ENCODE peak calls at places on chromosomes 11 and 22, in five cellular contexts. C, S, W, X and Y are unnamed samples.

GRCh38 chr22:44382461-44383038 is 69.8 kb upstream of the SHISAL1 start:
- DNase-seq in W (no peak), S (no peak), X (no peak), C (no peak), Y (peak)

GRCh38 chr22:49733631-49734030 is 94.0 kb downstream of the BRD1 start:
- DNase-seq in C (no peak), W (no peak), S (no peak), X (no peak), Y (no peak)

GRCh38 chr22:41352058-41352457 is 29.7 kb upstream of the TEF start:
- DNase-seq in C (no peak), W (peak), S (no peak), X (no peak), Y (peak)

GRCh38 chr22:32200752-32201151 is 4.1 kb downstream of the RFPL2 start:
- DNase-seq in S (no peak), C (no peak), X (no peak), W (no peak), Y (no peak)

GRCh38 chr11:68976095-68976494 is 4.7 kb downstream of the MRGPRD start:
- DNase-seq in S (no peak), C (no peak), X (no peak), W (no peak), Y (no peak)

GRCh38 chr11:77093987-77094840 is 8.4 kb upstream of the OMP start:
- DNase-seq in S (no peak), X (no peak), W (no peak), C (no peak), Y (no peak)

GRCh38 chr22:31046591-31047226 is 34.4 kb upstream of the SMTN start:
- DNase-seq in W (no peak), C (no peak), X (no peak), S (no peak), Y (peak)

GRCh38 chr22:46842606-46843005 is 80.2 kb downstream of the TBC1D22A start:
- DNase-seq in C (no peak), S (no peak), X (no peak), W (no peak), Y (no peak)

GRCh38 chr22:38871360-38872171 is 450 bp downstream of the CBX6 start:
- DNase-seq in S (no peak), W (no peak), C (no peak), X (no peak), Y (no peak)

GRCh38 chr11:96044747-96045146 is 120.8 kb upstream of the MTMR2 start:
- DNase-seq in W (no peak), S (no peak), C (no peak), X (no peak), Y (no peak)

GRCh38 chr22:33564683-33565082 is 355.6 kb downstream of the LARGE1 start:
- DNase-seq in S (no peak), X (no peak), W (no peak), C (no peak), Y (no peak)

GRCh38 chr22:38570841-38571364 is 920 bp upstream of the DMC1 start:
- DNase-seq in C (peak), S (no peak), X (no peak), W (no peak), Y (no peak)

GRCh38 chr11:68358416-68358815 is 46.0 kb downstream of the LRP5 start:
- DNase-seq in S (no peak), W (no peak), C (no peak), X (no peak), Y (peak)

GRCh38 chr22:17946691-17947367 is 77.5 kb downstream of the MICAL3 start:
- DNase-seq in W (no peak), C (no peak), X (no peak), S (no peak), Y (no peak)

GRCh38 chr11:108498046-108498815 is at the start of gene POGLUT3:
- DNase-seq in W (peak), S (no peak), X (peak), C (peak), Y (no peak)

GRCh38 chr11:69308531-69308930 is 14.6 kb downstream of the MYEOV start:
- DNase-seq in W (no peak), S (no peak), C (no peak), X (no peak), Y (no peak)

GRCh38 chr11:86151188-86152005 is 82.5 kb upstream of the PICALM start:
- DNase-seq in W (no peak), C (peak), S (no peak), X (no peak), Y (peak)

GRCh38 chr11:3199537-3200295 is 18.9 kb downstream of the MRGPRG start:
- DNase-seq in S (no peak), W (no peak), C (no peak), X (no peak), Y (no peak)

GRCh38 chr11:96567193-96567592 is 177.4 kb downstream of the JRKL start:
- DNase-seq in S (no peak), C (no peak), W (no peak), X (no peak), Y (peak)

GRCh38 chr11:100920571-100920970 is 209.0 kb downstream of the PGR start:
- DNase-seq in S (no peak), W (no peak), X (no peak), C (no peak), Y (peak)

GRCh38 chr11:128521697-128522062 is 65.7 kb downstream of the ETS1 start:
- DNase-seq in S (no peak), W (no peak), C (no peak), X (peak), Y (no peak)

GRCh38 chr22:50674606-50675552 is 2.3 kb downstream of the SHANK3 start:
- DNase-seq in C (no peak), W (no peak), X (no peak), S (no peak), Y (peak)